ENCODE peak calls at places on chromosomes 2 and 18, in five cellular contexts. O is HepG2, E is GM12878, N is H1, A is K562. L is an unnamed sample.

GRCh38 chr2:72973566-72974435 is 56.5 kb downstream of the EMX1 start:
- DNase-seq in A (peak; percentile 79), N (peak; percentile 85), O (peak; percentile 58), E (no peak), L (peak; percentile 58)

GRCh38 chr18:48453330-48454063 is 44.3 kb upstream of the ZBTB7C start:
- DNase-seq in E (no peak), A (no peak), O (no peak), N (no peak), L (no peak)

GRCh38 chr2:64604929-64605550 is 48.7 kb downstream of the SERTAD2 start:
- DNase-seq in E (no peak), O (no peak), N (no peak), A (no peak), L (peak; percentile 29)

GRCh38 chr2:241799522-241800197 is 9.3 kb upstream of the NEU4 start:
- DNase-seq in O (no peak), N (no peak), E (no peak), A (no peak), L (no peak)

GRCh38 chr2:240568678-240569522 is 616 bp downstream of the RNPEPL1 start:
- DNase-seq in A (peak; percentile 54), E (no peak), N (peak; percentile 67), O (no peak), L (peak; percentile 64)

GRCh38 chr2:32865399-32866068 is 81.2 kb upstream of the LTBP1 start:
- DNase-seq in A (no peak), N (no peak), E (no peak), O (no peak), L (peak; percentile 96)

GRCh38 chr18:60668583-60668982 is 296.0 kb upstream of the MC4R start:
- DNase-seq in O (no peak), A (no peak), E (no peak), N (no peak), L (no peak)

GRCh38 chr2:96537066-96537733 is 648 bp downstream of the ARID5A start:
- DNase-seq in A (peak; percentile 46), O (no peak), N (no peak), E (peak; percentile 66), L (peak; percentile 38)

GRCh38 chr18:45441110-45441842 is 174.0 kb upstream of the SLC14A2 start:
- DNase-seq in O (no peak), N (no peak), E (no peak), A (peak; percentile 6), L (peak; percentile 4)

GRCh38 chr2:46379213-46380037 is 82.2 kb downstream of the EPAS1 start:
- DNase-seq in O (no peak), A (no peak), N (no peak), E (no peak), L (peak; percentile 59)

GRCh38 chr2:224584768-224585204 is 377 bp downstream of the CUL3 start:
- DNase-seq in N (no peak), O (peak; percentile 35), A (peak; percentile 40), E (no peak), L (no peak)

GRCh38 chr2:183868153-183868552 is 730.2 kb upstream of the ZNF804A start:
- DNase-seq in N (no peak), E (no peak), A (no peak), O (no peak), L (no peak)

GRCh38 chr18:47118986-47119385 is 31.3 kb downstream of the HDHD2 start:
- DNase-seq in A (no peak), O (no peak), E (no peak), N (no peak), L (peak; percentile 65)

GRCh38 chr2:14902953-14903352 is 270.4 kb downstream of the LRATD1 start:
- DNase-seq in O (no peak), A (no peak), N (no peak), E (no peak), L (no peak)

GRCh38 chr18:36772339-36772738 is 56.5 kb downstream of the TPGS2 start:
- DNase-seq in N (no peak), O (no peak), A (no peak), E (no peak), L (peak; percentile 48)

GRCh38 chr18:62720048-62720447 is 4.7 kb downstream of the PHLPP1 start:
- DNase-seq in E (no peak), O (no peak), N (no peak), A (no peak), L (no peak)

GRCh38 chr2:172513935-172514586 is 41.8 kb upstream of the PDK1 start:
- DNase-seq in E (no peak), A (no peak), N (no peak), O (no peak), L (no peak)

GRCh38 chr18:34212511-34212910 is 12.2 kb downstream of the NOL4 start:
- DNase-seq in N (no peak), E (no peak), O (no peak), A (no peak), L (no peak)

GRCh38 chr2:17059452-17059851 is 393.8 kb upstream of the CYRIA start:
- DNase-seq in E (no peak), A (no peak), N (no peak), O (no peak), L (no peak)

GRCh38 chr2:69381337-69381737 is 5.7 kb downstream of the GFPT1 start:
- DNase-seq in N (no peak), A (no peak), O (no peak), E (no peak), L (peak; percentile 60)

GRCh38 chr2:85243101-85244072 is 84.4 kb downstream of the TGOLN2 start:
- DNase-seq in A (peak; percentile 74), O (peak; percentile 50), E (no peak), N (peak; percentile 83), L (no peak)

GRCh38 chr2:96869824-96870630 is at the start of gene SEMA4C:
- DNase-seq in E (no peak), N (peak; percentile 74), A (peak; percentile 83), O (no peak), L (no peak)

GRCh38 chr2:121877366-121877765 is 121.9 kb downstream of the TSN start:
- DNase-seq in E (no peak), A (no peak), O (no peak), N (no peak), L (no peak)

GRCh38 chr2:95390881-95391321 is 11.6 kb upstream of the FAHD2A start:
- DNase-seq in N (no peak), A (no peak), O (no peak), E (no peak), L (no peak)

DNA sequence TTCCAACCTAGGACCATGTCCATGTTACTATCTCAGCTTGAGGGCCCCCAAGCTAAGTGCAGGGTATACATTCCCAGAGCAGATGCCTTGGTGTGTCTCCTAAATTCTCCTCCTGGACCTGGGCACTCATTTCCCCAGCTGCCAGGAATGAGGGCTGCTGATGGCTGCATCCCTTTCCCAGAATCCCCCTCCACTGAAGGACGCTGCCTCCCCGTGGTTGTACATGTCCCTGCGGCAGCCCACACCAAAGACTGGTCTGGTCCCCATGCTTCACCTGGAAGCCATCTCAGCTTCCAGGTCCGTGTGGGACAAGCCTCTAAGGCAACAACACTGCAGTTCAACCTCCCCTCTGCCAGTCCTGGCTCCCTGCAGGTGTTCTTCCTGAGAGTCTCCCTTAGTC is 14.6 kb downstream of the TMEM163 start:
- DNase-seq in N (no peak), O (no peak), E (no peak), A (no peak), L (no peak)
- H3K9ac ChIP-seq in N (no peak overlapping the region), O (no peak overlapping the region), E (no peak overlapping the region), A (peak overlapping the region; percentile 57), L (no peak overlapping the region)

GRCh38 chr18:67531929-67532328 is 15.4 kb upstream of the DSEL start:
- DNase-seq in E (no peak), A (no peak), O (no peak), N (no peak), L (peak; percentile 20)
- TF ChIP-seq USF2 in E (no peak), A (no peak), O (no peak), N (no peak), L (no peak)

GRCh38 chr2:54083021-54083420 is 32.4 kb upstream of the ACYP2 start:
- DNase-seq in A (no peak), E (no peak), O (no peak), N (no peak), L (no peak)
- TF ChIP-seq RFX5 in A (no peak), E (no peak), O (no peak), N (no peak), L (no peak)

GRCh38 chr2:10647886-10648605 is 41.7 kb downstream of the NOL10 start:
- DNase-seq in E (no peak), N (no peak), A (no peak), O (no peak), L (no peak)

GRCh38 chr2:10647451-10647850 is 42.3 kb downstream of the NOL10 start:
- DNase-seq in E (no peak), O (no peak), A (no peak), N (no peak), L (no peak)

GRCh38 chr2:10654069-10654468 is 35.7 kb downstream of the NOL10 start:
- DNase-seq in N (no peak), A (no peak), E (no peak), O (no peak), L (peak; percentile 37)

GRCh38 chr2:10655074-10655840 is 34.5 kb downstream of the NOL10 start:
- DNase-seq in A (no peak), E (no peak), N (no peak), O (no peak), L (no peak)

GRCh38 chr2:10650746-10651145 is 39.0 kb downstream of the NOL10 start:
- DNase-seq in E (no peak), N (no peak), A (no peak), O (no peak), L (no peak)
- H3K9ac ChIP-seq in E (no peak overlapping the region), N (no peak overlapping the region), A (no peak overlapping the region), O (no peak overlapping the region), L (no peak overlapping the region)

DNA sequence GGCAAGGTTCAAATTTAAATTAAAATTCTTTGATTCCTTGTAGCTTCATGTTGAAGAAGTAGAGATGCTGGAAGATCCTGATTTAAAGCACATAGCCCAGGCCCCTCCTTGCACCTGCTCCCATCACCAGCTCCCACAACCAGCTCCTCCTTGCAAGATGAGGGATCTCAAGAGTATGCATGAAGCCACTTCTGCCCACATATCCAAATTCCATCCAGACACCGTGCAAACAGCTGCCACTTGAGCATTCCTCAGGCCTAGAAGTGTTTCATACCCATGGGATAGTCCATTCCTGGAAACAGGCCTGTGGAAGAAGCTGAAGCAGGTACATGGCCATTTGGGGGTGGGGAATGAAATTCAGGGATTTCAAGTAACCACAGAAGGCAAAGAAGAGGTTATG is 32.4 kb upstream of the ITPRID2 start:
- DNase-seq in O (no peak), N (no peak), A (no peak), E (no peak), L (no peak)
- TF ChIP-seq USF2 in O (no peak), N (no peak), A (no peak), E (no peak), L (no peak)

L was measured in IMR-90.